ENCODE peak calls at places on chromosome 11, in four cellular contexts. K, I, H and F are unnamed samples.

GRCh38 chr11:83241291-83241946 is 44.7 kb downstream of the CCDC90B start:
- DNase-seq in K (no peak), I (peak; percentile 74), H (no peak), F (no peak)

GRCh38 chr11:68840661-68841653 is 759 bp downstream of the CPT1A start:
- DNase-seq in K (peak; percentile 68), I (peak; percentile 56), H (peak; percentile 89), F (no peak)

GRCh38 chr11:60905551-60906113 is 753 bp downstream of the PRPF19 start:
- DNase-seq in K (no peak), I (peak; percentile 34), H (no peak), F (no peak)

GRCh38 chr11:115170133-115170815 is 333.9 kb downstream of the CADM1 start:
- DNase-seq in K (no peak), I (peak; percentile 25), H (no peak), F (no peak)

GRCh38 chr11:121091492-121092179 is 9.4 kb upstream of the TECTA start:
- DNase-seq in K (no peak), I (no peak), H (no peak), F (no peak)

GRCh38 chr11:95302211-95302610 is 71.2 kb upstream of the SESN3 start:
- DNase-seq in K (no peak), I (no peak), H (no peak), F (no peak)

GRCh38 chr11:36431429-36432092 is 78.5 kb downstream of the TRAF6 start:
- DNase-seq in K (no peak), I (peak; percentile 99), H (no peak), F (peak; percentile 85)

GRCh38 chr11:113014731-113015455 is 53.7 kb downstream of the NCAM1 start:
- DNase-seq in K (peak; percentile 70), I (peak; percentile 8), H (no peak), F (no peak)

GRCh38 chr11:65557280-65558001 is 718 bp downstream of the LTBP3 start:
- DNase-seq in K (peak; percentile 43), I (peak; percentile 32), H (no peak), F (no peak)

GRCh38 chr11:72012897-72013721 is 14.4 kb downstream of the IL18BP start:
- DNase-seq in K (peak; percentile 71), I (peak; percentile 65), H (peak; percentile 85), F (no peak)

GRCh38 chr11:7872913-7873312 is 58.2 kb downstream of the OR10A6 start:
- DNase-seq in K (no peak), I (no peak), H (no peak), F (no peak)

GRCh38 chr11:34044664-34045485 is 6.7 kb upstream of the CAPRIN1 start:
- DNase-seq in K (no peak), I (peak; percentile 72), H (no peak), F (no peak)

GRCh38 chr11:2100361-2101170 is 38.6 kb downstream of the IGF2 start:
- DNase-seq in K (peak; percentile 74), I (peak; percentile 35), H (peak; percentile 81), F (no peak)

GRCh38 chr11:44068180-44068579 is 2.1 kb downstream of the ACCS start:
- DNase-seq in K (no peak), I (no peak), H (no peak), F (no peak)

GRCh38 chr11:44065161-44065571 is 904 bp upstream of the ACCS start:
- DNase-seq in K (no peak), I (no peak), H (no peak), F (no peak)

GRCh38 chr11:44066732-44067131 is 662 bp downstream of the ACCS start:
- DNase-seq in K (no peak), I (peak; percentile 80), H (no peak), F (no peak)

GRCh38 chr11:44067266-44067665 is 1.2 kb downstream of the ACCS start:
- DNase-seq in K (no peak), I (no peak), H (no peak), F (no peak)

DNA sequence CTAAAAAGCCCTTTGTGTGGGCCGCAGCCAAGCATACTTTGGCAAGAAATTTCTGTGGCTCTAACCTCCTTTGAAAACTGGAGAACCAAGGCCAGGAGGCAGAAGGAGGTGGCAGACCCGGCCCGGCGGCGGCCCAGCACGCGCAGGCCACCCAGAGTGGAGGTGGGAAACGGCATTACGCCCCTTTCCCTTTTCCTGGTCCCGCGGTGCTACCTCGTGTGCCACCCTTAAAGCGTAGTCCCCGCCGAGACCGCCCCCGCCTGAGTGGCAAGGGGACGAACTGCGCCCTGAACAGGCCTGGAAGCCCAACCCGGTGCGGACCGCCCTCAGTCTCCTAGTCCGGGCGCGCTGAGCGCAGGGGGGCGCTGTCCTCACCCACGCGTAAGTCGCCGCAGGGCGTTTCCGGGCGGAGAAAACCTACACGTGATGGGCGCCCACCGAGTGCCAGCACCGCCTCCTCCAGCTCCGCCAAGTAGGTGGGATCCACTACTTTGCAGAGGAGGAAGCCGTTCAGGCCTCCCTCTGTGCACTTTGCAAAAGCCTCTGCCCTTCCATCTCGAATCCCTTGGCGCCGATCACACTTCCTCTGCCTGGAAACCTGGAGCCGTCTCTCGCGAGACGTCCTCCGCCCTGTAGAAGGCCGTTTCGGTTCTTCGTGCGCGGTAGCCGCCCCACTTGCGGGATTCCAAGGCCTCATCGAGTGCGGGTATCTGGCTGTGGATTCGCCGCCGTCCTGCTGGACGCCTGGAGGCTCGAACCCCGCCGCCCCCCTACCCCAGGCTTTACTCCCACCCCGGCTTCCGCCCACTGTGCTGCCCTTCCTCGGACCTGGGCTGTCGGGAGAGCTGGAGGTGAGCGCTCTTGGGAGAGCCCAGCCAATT is at the start of gene ACCS:
- DNase-seq in K (peak; percentile 96), I (peak; percentile 96), H (peak; percentile 98), F (peak; percentile 50)
- H3K4me3 ChIP-seq in K (peak within 1 kb of the TSS; percentile 80), I (peak within 1 kb of the TSS; percentile 59), H (peak within 1 kb of the TSS; percentile 99), F (peak within 1 kb of the TSS; percentile 64)

GRCh38 chr11:108994887-108995286 is 330.0 kb downstream of the DDX10 start:
- DNase-seq in K (no peak), I (no peak), H (no peak), F (no peak)
- H3K4me3 ChIP-seq in K (no peak overlapping the region), I (no peak overlapping the region), H (no peak overlapping the region), F (no peak overlapping the region)

GRCh38 chr11:923691-924405 is 1.8 kb upstream of the AP2A2 start:
- DNase-seq in K (no peak), I (no peak), H (peak; percentile 63), F (no peak)

GRCh38 chr11:926341-926916 is 759 bp downstream of the AP2A2 start:
- DNase-seq in K (no peak), I (peak; percentile 58), H (no peak), F (peak; percentile 21)

GRCh38 chr11:925496-926301 is at the start of gene AP2A2:
- DNase-seq in K (peak; percentile 94), I (peak; percentile 91), H (peak; percentile 96), F (no peak)

GRCh38 chr11:924406-925157 is 1.1 kb upstream of the AP2A2 start:
- DNase-seq in K (no peak), I (no peak), H (peak; percentile 80), F (no peak)

DNA sequence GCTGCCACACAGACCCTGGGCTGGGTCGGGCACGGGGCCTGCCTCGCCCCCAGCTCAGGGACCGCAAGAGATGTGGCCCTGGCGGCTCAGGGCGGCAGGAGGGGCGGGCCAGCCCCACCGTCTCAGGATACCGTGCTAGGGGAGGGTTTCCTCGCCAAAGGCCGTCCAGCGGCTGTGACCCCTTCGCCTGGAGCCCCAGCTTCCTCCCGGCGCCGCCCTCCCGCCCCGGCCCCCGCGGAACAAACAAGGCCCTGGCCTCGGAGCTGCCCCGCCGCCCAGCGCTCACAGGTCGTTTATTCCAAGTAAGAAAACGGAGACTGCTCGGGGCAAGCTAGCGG is 543 bp upstream of the AP2A2 start:
- DNase-seq in K (peak; percentile 43), I (no peak), H (peak; percentile 89), F (no peak)
- H3K4me3 ChIP-seq in K (peak overlapping the region; percentile 81), I (peak overlapping the region; percentile 36), H (no peak overlapping the region), F (peak overlapping the region; percentile 49)

GRCh38 chr11:62654297-62654696 is 1.2 kb upstream of the INTS5 start:
- DNase-seq in K (no peak), I (no peak), H (no peak), F (no peak)

GRCh38 chr11:62648185-62648966 is 2.0 kb upstream of the GANAB start:
- DNase-seq in K (no peak), I (no peak), H (no peak), F (no peak)

GRCh38 chr11:62649486-62649885 is 3.1 kb upstream of the GANAB start:
- DNase-seq in K (no peak), I (no peak), H (no peak), F (no peak)

GRCh38 chr11:62648967-62649364 is 2.6 kb upstream of the GANAB start:
- DNase-seq in K (no peak), I (no peak), H (no peak), F (no peak)

DNA sequence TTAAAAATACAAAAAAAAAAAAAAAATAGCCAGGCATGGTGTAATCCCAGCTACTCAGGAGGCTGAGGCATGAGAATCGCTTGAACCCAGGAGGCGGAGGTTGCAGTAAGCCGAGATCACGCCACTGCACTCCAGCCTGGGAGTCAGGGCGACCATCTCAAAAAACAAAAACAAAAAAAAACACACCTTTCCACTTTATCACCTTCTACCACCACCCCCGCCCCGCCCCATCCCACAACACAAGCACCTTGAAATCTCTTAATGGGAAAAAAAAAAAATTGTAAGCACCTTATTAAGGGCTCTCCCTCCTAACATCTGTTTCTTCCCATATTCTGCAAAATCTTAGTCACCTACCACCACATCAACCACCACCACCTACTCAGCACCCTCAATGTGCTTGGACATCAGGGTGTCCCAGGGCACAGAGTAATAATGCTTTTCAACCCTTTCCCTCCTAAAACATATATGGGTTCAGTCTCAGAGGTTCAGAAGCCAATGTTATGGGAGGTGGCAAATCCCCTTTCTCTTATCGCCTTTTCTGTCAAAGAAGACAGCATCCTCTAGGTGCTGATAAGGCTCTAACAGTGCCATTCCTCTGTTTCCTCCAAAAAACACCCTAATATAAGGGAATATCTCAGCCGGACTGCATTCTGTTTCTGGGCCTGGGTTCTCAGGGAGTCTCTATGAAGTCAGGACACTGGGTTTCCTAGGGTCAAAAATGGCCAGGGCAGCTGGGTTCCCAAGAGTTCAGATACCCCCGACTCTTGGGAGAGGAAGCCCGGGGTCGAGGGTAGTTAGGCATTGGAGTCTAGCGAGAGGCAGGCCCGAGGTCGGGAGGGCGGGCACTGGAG is 721 bp downstream of the INTS5 start:
- DNase-seq in K (no peak), I (no peak), H (no peak), F (no peak)
- H3K4me3 ChIP-seq in K (peak overlapping the region; percentile 87), I (peak overlapping the region; percentile 92), H (peak overlapping the region; percentile 64), F (peak overlapping the region; percentile 83)

GRCh38 chr11:574632-575323 is 1.5 kb upstream of the PHRF1 start:
- DNase-seq in K (no peak), I (no peak), H (peak; percentile 79), F (no peak)
- H3K4me3 ChIP-seq in K (peak overlapping the region; percentile 67), I (peak overlapping the region; percentile 61), H (peak overlapping the region; percentile 60), F (peak overlapping the region; percentile 72)